ENCODE peak calls at places on chromosomes 1 and 21, in six cellular contexts. One of them, this sample, is unnamed.

GRCh38 chr1:155226910-155227260 is 18.4 kb downstream of the MTX1 start:
- DNase-seq in mucosa of descending colon: peak; percentile 53
- DNase-seq in AG09309: no peak
- DNase-seq in BE2C: peak; percentile 67
- DNase-seq in GM12878: no peak
- DNase-seq in ovary: no peak
- DNase-seq in this sample: no peak

GRCh38 chr1:2614145-2614544 is 18.7 kb downstream of the MMEL1 start:
- DNase-seq in AG09309: no peak
- DNase-seq in GM12878: no peak
- DNase-seq in mucosa of descending colon: no peak
- DNase-seq in ovary: no peak
- DNase-seq in BE2C: no peak
- DNase-seq in this sample: no peak

GRCh38 chr21:36135391-36136094 is 664 bp downstream of the CBR3 start:
- DNase-seq in BE2C: peak; percentile 39
- DNase-seq in mucosa of descending colon: peak; percentile 76
- DNase-seq in ovary: peak; percentile 60
- DNase-seq in AG09309: no peak
- DNase-seq in GM12878: no peak
- DNase-seq in this sample: no peak

GRCh38 chr1:53992085-53992874 is 25.7 kb downstream of the LDLRAD1 start:
- DNase-seq in AG09309: no peak
- DNase-seq in mucosa of descending colon: no peak
- DNase-seq in ovary: no peak
- DNase-seq in BE2C: no peak
- DNase-seq in GM12878: no peak
- DNase-seq in this sample: no peak

GRCh38 chr1:35449334-35450008 is 107.7 kb downstream of the KIAA0319L start:
- DNase-seq in AG09309: peak; percentile 87
- DNase-seq in ovary: no peak
- DNase-seq in GM12878: no peak
- DNase-seq in BE2C: no peak
- DNase-seq in mucosa of descending colon: no peak
- DNase-seq in this sample: peak; percentile 86

GRCh38 chr1:89877756-89878155 is 56.9 kb downstream of the LRRC8D start:
- DNase-seq in AG09309: no peak
- DNase-seq in GM12878: no peak
- DNase-seq in BE2C: no peak
- DNase-seq in mucosa of descending colon: no peak
- DNase-seq in ovary: no peak
- DNase-seq in this sample: no peak

GRCh38 chr1:98086796-98087195 is 166.0 kb upstream of the DPYD start:
- DNase-seq in ovary: no peak
- DNase-seq in mucosa of descending colon: no peak
- DNase-seq in AG09309: peak; percentile 91
- DNase-seq in BE2C: no peak
- DNase-seq in GM12878: no peak
- DNase-seq in this sample: peak; percentile 95

GRCh38 chr21:45421071-45421845 is 16.3 kb downstream of the COL18A1 start:
- DNase-seq in GM12878: no peak
- DNase-seq in ovary: no peak
- DNase-seq in AG09309: no peak
- DNase-seq in mucosa of descending colon: peak; percentile 69
- DNase-seq in BE2C: no peak
- DNase-seq in this sample: no peak

GRCh38 chr21:29674343-29674742 is 265.5 kb downstream of the GRIK1 start:
- DNase-seq in AG09309: no peak
- DNase-seq in mucosa of descending colon: no peak
- DNase-seq in ovary: no peak
- DNase-seq in GM12878: no peak
- DNase-seq in BE2C: no peak
- DNase-seq in this sample: no peak

GRCh38 chr1:153549741-153550397 is 811 bp upstream of the S100A3 start:
- DNase-seq in ovary: no peak
- DNase-seq in AG09309: no peak
- DNase-seq in BE2C: no peak
- DNase-seq in mucosa of descending colon: no peak
- DNase-seq in GM12878: no peak
- DNase-seq in this sample: no peak

GRCh38 chr1:58356402-58356801 is 190.1 kb downstream of the OMA1 start:
- DNase-seq in GM12878: no peak
- DNase-seq in ovary: no peak
- DNase-seq in BE2C: no peak
- DNase-seq in AG09309: no peak
- DNase-seq in mucosa of descending colon: no peak
- DNase-seq in this sample: no peak

DNA sequence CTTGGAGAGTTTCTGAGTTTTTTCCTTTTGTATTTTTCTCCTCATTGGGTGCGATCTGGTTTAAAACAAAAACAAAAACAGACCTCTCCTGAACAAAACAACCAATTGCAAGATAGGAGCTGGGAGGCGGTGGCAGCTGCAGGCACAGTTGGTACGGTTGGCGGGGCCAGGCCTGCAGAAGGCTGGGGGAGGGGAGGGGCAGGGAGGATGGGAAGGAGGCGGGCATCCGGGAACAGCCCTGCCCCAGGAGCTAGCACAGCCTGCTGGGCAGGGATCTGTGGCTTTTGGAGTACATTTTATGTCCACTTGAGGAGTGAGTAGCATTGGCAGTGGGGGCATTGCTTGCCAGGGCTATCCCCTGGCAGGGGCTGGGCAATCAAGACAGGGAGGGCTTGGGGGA is 5.2 kb downstream of the CAPN9 start:
- DNase-seq in GM12878: no peak
- DNase-seq in AG09309: no peak
- DNase-seq in ovary: no peak
- DNase-seq in BE2C: no peak
- DNase-seq in mucosa of descending colon: peak; percentile 84
- DNase-seq in this sample: no peak
- H3K4me3 ChIP-seq in GM12878: no peak overlapping the region
- H3K4me3 ChIP-seq in AG09309: no peak overlapping the region
- H3K4me3 ChIP-seq in ovary: no peak overlapping the region
- H3K4me3 ChIP-seq in BE2C: no peak overlapping the region
- H3K4me3 ChIP-seq in mucosa of descending colon: no peak overlapping the region
- H3K4me3 ChIP-seq in this sample: no peak overlapping the region

GRCh38 chr1:111755321-111756123 is at the start of gene DDX20:
- DNase-seq in ovary: peak; percentile 90
- DNase-seq in AG09309: peak; percentile 92
- DNase-seq in mucosa of descending colon: peak; percentile 95
- DNase-seq in GM12878: peak; percentile 80
- DNase-seq in BE2C: peak; percentile 94
- DNase-seq in this sample: peak; percentile 95

GRCh38 chr1:111756124-111756513 is 418 bp downstream of the DDX20 start:
- DNase-seq in BE2C: no peak
- DNase-seq in mucosa of descending colon: no peak
- DNase-seq in AG09309: no peak
- DNase-seq in ovary: no peak
- DNase-seq in GM12878: no peak
- DNase-seq in this sample: no peak

GRCh38 chr1:111754964-111755320 is 759 bp upstream of the DDX20 start:
- DNase-seq in mucosa of descending colon: peak; percentile 64
- DNase-seq in ovary: no peak
- DNase-seq in BE2C: peak; percentile 82
- DNase-seq in AG09309: no peak
- DNase-seq in GM12878: no peak
- DNase-seq in this sample: no peak

GRCh38 chr1:111761717-111762116 is 6.0 kb downstream of the DDX20 start:
- DNase-seq in GM12878: no peak
- DNase-seq in mucosa of descending colon: no peak
- DNase-seq in BE2C: no peak
- DNase-seq in ovary: no peak
- DNase-seq in AG09309: no peak
- DNase-seq in this sample: no peak

DNA sequence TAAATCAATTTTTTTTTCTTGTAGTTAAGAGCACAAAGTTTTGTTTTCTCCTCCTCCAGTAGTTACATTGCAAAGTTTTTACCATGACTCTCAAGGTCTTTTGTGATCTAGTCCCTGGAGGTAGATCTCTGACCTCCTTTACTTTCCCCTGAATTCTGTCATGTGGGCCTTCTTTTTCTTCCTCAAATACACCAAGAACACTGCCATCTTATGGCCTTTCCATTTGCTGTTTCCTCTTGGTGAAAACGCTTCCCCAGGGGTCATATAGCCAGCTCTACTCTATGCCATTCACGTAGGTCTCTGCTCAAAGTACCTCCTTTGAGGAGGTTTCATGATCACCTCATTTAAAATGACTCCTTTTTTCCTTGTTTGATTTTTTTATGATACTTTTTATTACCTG is 2.7 kb downstream of the DDX20 start:
- DNase-seq in GM12878: no peak
- DNase-seq in ovary: no peak
- DNase-seq in BE2C: no peak
- DNase-seq in mucosa of descending colon: peak; percentile 20
- DNase-seq in AG09309: no peak
- DNase-seq in this sample: no peak
- TF ChIP-seq CTCF in GM12878: no peak
- TF ChIP-seq CTCF in ovary: no peak
- TF ChIP-seq CTCF in BE2C: peak; percentile 47
- TF ChIP-seq CTCF in mucosa of descending colon: no peak
- TF ChIP-seq CTCF in AG09309: peak; percentile 19
- TF ChIP-seq CTCF in this sample: no peak

DNA sequence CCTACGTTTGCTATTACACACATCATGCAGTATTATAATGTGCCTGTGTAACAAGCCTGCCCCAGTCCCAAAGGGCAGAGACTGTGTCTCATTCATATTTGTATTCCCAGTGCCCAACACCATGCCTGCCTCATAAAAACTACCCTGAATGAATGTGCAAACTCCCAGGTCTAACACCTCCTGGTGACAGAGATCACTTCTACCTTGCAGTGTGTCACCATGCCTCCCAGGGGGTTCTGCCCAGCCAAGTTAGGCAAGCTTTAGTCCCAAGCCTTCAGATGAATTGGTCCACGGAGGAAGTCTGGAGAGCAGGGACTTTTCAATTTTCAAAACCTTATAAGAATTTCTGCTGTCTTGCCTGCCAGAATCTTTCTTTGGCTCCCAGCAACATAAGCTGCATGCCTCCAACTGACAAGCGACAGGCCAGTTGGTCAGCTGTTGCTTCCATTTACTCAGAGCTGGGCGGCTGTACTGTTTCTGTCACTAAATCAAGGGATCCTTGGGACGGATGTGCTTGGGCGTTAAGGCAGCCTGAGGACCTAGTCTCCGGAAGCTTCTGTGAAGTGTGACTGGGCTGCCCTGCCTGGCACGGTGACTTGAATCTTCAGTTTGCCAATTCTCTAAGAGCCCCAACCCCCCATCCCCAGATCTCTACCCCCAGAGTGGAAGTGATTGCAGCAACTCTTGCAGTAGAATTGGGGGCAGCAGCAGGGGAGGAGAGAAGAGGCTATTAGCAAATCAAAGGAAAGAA is 1.2 kb downstream of the RXRG start:
- DNase-seq in AG09309: no peak
- DNase-seq in ovary: no peak
- DNase-seq in BE2C: no peak
- DNase-seq in mucosa of descending colon: peak; percentile 6
- DNase-seq in GM12878: no peak
- DNase-seq in this sample: no peak
- H3K4me3 ChIP-seq in AG09309: no peak overlapping the region
- H3K4me3 ChIP-seq in ovary: no peak overlapping the region
- H3K4me3 ChIP-seq in BE2C: no peak overlapping the region
- H3K4me3 ChIP-seq in mucosa of descending colon: no peak overlapping the region
- H3K4me3 ChIP-seq in GM12878: no peak overlapping the region
- H3K4me3 ChIP-seq in this sample: no peak overlapping the region

GRCh38 chr1:119544165-119544762 is 37.3 kb downstream of the HSD3B1 start:
- DNase-seq in ovary: no peak
- DNase-seq in AG09309: no peak
- DNase-seq in BE2C: peak; percentile 15
- DNase-seq in GM12878: no peak
- DNase-seq in mucosa of descending colon: peak; percentile 21
- DNase-seq in this sample: no peak
- TF ChIP-seq CTCF in ovary: no peak
- TF ChIP-seq CTCF in AG09309: peak; percentile 32
- TF ChIP-seq CTCF in BE2C: peak; percentile 57
- TF ChIP-seq CTCF in GM12878: peak; percentile 69
- TF ChIP-seq CTCF in mucosa of descending colon: no peak
- TF ChIP-seq CTCF in this sample: no peak

GRCh38 chr1:175208773-175209492 is 16.4 kb upstream of the KIAA0040 start:
- DNase-seq in AG09309: no peak
- DNase-seq in mucosa of descending colon: peak; percentile 38
- DNase-seq in BE2C: no peak
- DNase-seq in ovary: no peak
- DNase-seq in GM12878: peak; percentile 62
- DNase-seq in this sample: no peak
- H3K4me3 ChIP-seq in AG09309: no peak overlapping the region
- H3K4me3 ChIP-seq in mucosa of descending colon: no peak overlapping the region
- H3K4me3 ChIP-seq in BE2C: no peak overlapping the region
- H3K4me3 ChIP-seq in ovary: no peak overlapping the region
- H3K4me3 ChIP-seq in GM12878: peak overlapping the region; percentile 30
- H3K4me3 ChIP-seq in this sample: no peak overlapping the region